ENCODE peak calls at places on chromosomes 12 and 14, in nine cellular contexts. One of them, this sample, is unnamed.

GRCh38 chr12:75939016-75939642 is 92.4 kb downstream of the PHLDA1 start:
- DNase-seq in NAMALWA: no peak
- DNase-seq in AG09319: no peak
- DNase-seq in activated naive CD4-positive, alpha-beta T cell treated with Interleukin-2 at 50 U/mL for 16 hours: no peak
- DNase-seq in caudate nucleus: no peak
- DNase-seq in A549: no peak
- DNase-seq in fibroblast of the aortic adventitia: no peak
- DNase-seq in pons: no peak
- DNase-seq in mucosa of descending colon: no peak
- DNase-seq in this sample: no peak

GRCh38 chr14:67551940-67552339 is 18.9 kb downstream of the PLEKHH1 start:
- DNase-seq in NAMALWA: no peak
- DNase-seq in AG09319: no peak
- DNase-seq in activated naive CD4-positive, alpha-beta T cell treated with Interleukin-2 at 50 U/mL for 16 hours: no peak
- DNase-seq in caudate nucleus: no peak
- DNase-seq in A549: no peak
- DNase-seq in fibroblast of the aortic adventitia: no peak
- DNase-seq in pons: no peak
- DNase-seq in mucosa of descending colon: no peak
- DNase-seq in this sample: peak

GRCh38 chr12:109092484-109093021 is 719 bp downstream of the ALKBH2 start:
- DNase-seq in NAMALWA: no peak
- DNase-seq in AG09319: no peak
- DNase-seq in activated naive CD4-positive, alpha-beta T cell treated with Interleukin-2 at 50 U/mL for 16 hours: no peak
- DNase-seq in caudate nucleus: no peak
- DNase-seq in A549: no peak
- DNase-seq in fibroblast of the aortic adventitia: peak
- DNase-seq in pons: no peak
- DNase-seq in mucosa of descending colon: no peak
- DNase-seq in this sample: no peak

GRCh38 chr14:68785817-68786490 is 6.9 kb downstream of the ZFP36L1 start:
- DNase-seq in NAMALWA: no peak
- DNase-seq in AG09319: no peak
- DNase-seq in activated naive CD4-positive, alpha-beta T cell treated with Interleukin-2 at 50 U/mL for 16 hours: peak
- DNase-seq in caudate nucleus: no peak
- DNase-seq in A549: peak
- DNase-seq in fibroblast of the aortic adventitia: peak
- DNase-seq in pons: peak
- DNase-seq in mucosa of descending colon: no peak
- DNase-seq in this sample: no peak

GRCh38 chr12:58346032-58346632 is 404.8 kb downstream of the ATP23 start:
- DNase-seq in NAMALWA: peak
- DNase-seq in AG09319: no peak
- DNase-seq in activated naive CD4-positive, alpha-beta T cell treated with Interleukin-2 at 50 U/mL for 16 hours: no peak
- DNase-seq in caudate nucleus: no peak
- DNase-seq in A549: peak
- DNase-seq in fibroblast of the aortic adventitia: peak
- DNase-seq in pons: peak
- DNase-seq in mucosa of descending colon: no peak
- DNase-seq in this sample: peak

GRCh38 chr12:96522690-96523089 is 33.3 kb downstream of the CFAP54 start:
- DNase-seq in NAMALWA: no peak
- DNase-seq in AG09319: no peak
- DNase-seq in activated naive CD4-positive, alpha-beta T cell treated with Interleukin-2 at 50 U/mL for 16 hours: no peak
- DNase-seq in caudate nucleus: no peak
- DNase-seq in A549: no peak
- DNase-seq in fibroblast of the aortic adventitia: no peak
- DNase-seq in pons: no peak
- DNase-seq in mucosa of descending colon: no peak
- DNase-seq in this sample: no peak

GRCh38 chr14:21771671-21772070 is 98.1 kb upstream of the OR4E1 start:
- DNase-seq in NAMALWA: no peak
- DNase-seq in AG09319: no peak
- DNase-seq in activated naive CD4-positive, alpha-beta T cell treated with Interleukin-2 at 50 U/mL for 16 hours: no peak
- DNase-seq in caudate nucleus: no peak
- DNase-seq in A549: no peak
- DNase-seq in fibroblast of the aortic adventitia: no peak
- DNase-seq in pons: no peak
- DNase-seq in mucosa of descending colon: no peak
- DNase-seq in this sample: no peak

GRCh38 chr12:6953417-6954315 is 2.5 kb downstream of the PTPN6 start:
- DNase-seq in NAMALWA: peak
- DNase-seq in AG09319: no peak
- DNase-seq in activated naive CD4-positive, alpha-beta T cell treated with Interleukin-2 at 50 U/mL for 16 hours: peak
- DNase-seq in caudate nucleus: peak
- DNase-seq in A549: no peak
- DNase-seq in fibroblast of the aortic adventitia: no peak
- DNase-seq in pons: peak
- DNase-seq in mucosa of descending colon: peak
- DNase-seq in this sample: no peak

GRCh38 chr12:26963413-26963812 is 25.1 kb downstream of the FGFR1OP2 start:
- DNase-seq in NAMALWA: no peak
- DNase-seq in AG09319: no peak
- DNase-seq in activated naive CD4-positive, alpha-beta T cell treated with Interleukin-2 at 50 U/mL for 16 hours: no peak
- DNase-seq in caudate nucleus: no peak
- DNase-seq in A549: no peak
- DNase-seq in fibroblast of the aortic adventitia: peak
- DNase-seq in pons: no peak
- DNase-seq in mucosa of descending colon: no peak
- DNase-seq in this sample: no peak

GRCh38 chr12:47223848-47224213 is 144.1 kb upstream of the AMIGO2 start:
- DNase-seq in NAMALWA: no peak
- DNase-seq in AG09319: no peak
- DNase-seq in activated naive CD4-positive, alpha-beta T cell treated with Interleukin-2 at 50 U/mL for 16 hours: no peak
- DNase-seq in caudate nucleus: no peak
- DNase-seq in A549: peak
- DNase-seq in fibroblast of the aortic adventitia: peak
- DNase-seq in pons: no peak
- DNase-seq in mucosa of descending colon: peak
- DNase-seq in this sample: no peak

GRCh38 chr14:96252323-96253052 is 3.5 kb upstream of the BDKRB1 start:
- DNase-seq in NAMALWA: no peak
- DNase-seq in AG09319: no peak
- DNase-seq in activated naive CD4-positive, alpha-beta T cell treated with Interleukin-2 at 50 U/mL for 16 hours: no peak
- DNase-seq in caudate nucleus: no peak
- DNase-seq in A549: no peak
- DNase-seq in fibroblast of the aortic adventitia: no peak
- DNase-seq in pons: no peak
- DNase-seq in mucosa of descending colon: no peak
- DNase-seq in this sample: peak

GRCh38 chr12:32435921-32436710 is 36.8 kb downstream of the FGD4 start:
- DNase-seq in NAMALWA: no peak
- DNase-seq in AG09319: no peak
- DNase-seq in activated naive CD4-positive, alpha-beta T cell treated with Interleukin-2 at 50 U/mL for 16 hours: no peak
- DNase-seq in caudate nucleus: no peak
- DNase-seq in A549: peak
- DNase-seq in fibroblast of the aortic adventitia: no peak
- DNase-seq in pons: no peak
- DNase-seq in mucosa of descending colon: no peak
- DNase-seq in this sample: no peak

GRCh38 chr14:46985529-46986137 is 334.1 kb upstream of the RPL10L start:
- DNase-seq in NAMALWA: no peak
- DNase-seq in AG09319: no peak
- DNase-seq in activated naive CD4-positive, alpha-beta T cell treated with Interleukin-2 at 50 U/mL for 16 hours: no peak
- DNase-seq in caudate nucleus: no peak
- DNase-seq in A549: no peak
- DNase-seq in fibroblast of the aortic adventitia: no peak
- DNase-seq in pons: no peak
- DNase-seq in mucosa of descending colon: no peak
- DNase-seq in this sample: no peak

GRCh38 chr12:78470354-78471195 is 394.0 kb upstream of the SYT1 start:
- DNase-seq in NAMALWA: peak
- DNase-seq in AG09319: no peak
- DNase-seq in activated naive CD4-positive, alpha-beta T cell treated with Interleukin-2 at 50 U/mL for 16 hours: no peak
- DNase-seq in caudate nucleus: no peak
- DNase-seq in A549: peak
- DNase-seq in fibroblast of the aortic adventitia: peak
- DNase-seq in pons: peak
- DNase-seq in mucosa of descending colon: no peak
- DNase-seq in this sample: peak

GRCh38 chr14:32720927-32721326 is 217.8 kb upstream of the NPAS3 start:
- DNase-seq in NAMALWA: no peak
- DNase-seq in AG09319: no peak
- DNase-seq in activated naive CD4-positive, alpha-beta T cell treated with Interleukin-2 at 50 U/mL for 16 hours: no peak
- DNase-seq in caudate nucleus: no peak
- DNase-seq in A549: no peak
- DNase-seq in fibroblast of the aortic adventitia: no peak
- DNase-seq in pons: no peak
- DNase-seq in mucosa of descending colon: no peak
- DNase-seq in this sample: no peak

GRCh38 chr12:45532113-45532512 is 197.4 kb upstream of the ARID2 start:
- DNase-seq in NAMALWA: no peak
- DNase-seq in AG09319: no peak
- DNase-seq in activated naive CD4-positive, alpha-beta T cell treated with Interleukin-2 at 50 U/mL for 16 hours: no peak
- DNase-seq in caudate nucleus: no peak
- DNase-seq in A549: no peak
- DNase-seq in fibroblast of the aortic adventitia: no peak
- DNase-seq in pons: no peak
- DNase-seq in mucosa of descending colon: no peak
- DNase-seq in this sample: no peak

GRCh38 chr14:79369359-79370332 is 841.7 kb downstream of the DIO2 start:
- DNase-seq in NAMALWA: no peak
- DNase-seq in AG09319: no peak
- DNase-seq in activated naive CD4-positive, alpha-beta T cell treated with Interleukin-2 at 50 U/mL for 16 hours: no peak
- DNase-seq in caudate nucleus: no peak
- DNase-seq in A549: peak
- DNase-seq in fibroblast of the aortic adventitia: peak
- DNase-seq in pons: no peak
- DNase-seq in mucosa of descending colon: no peak
- DNase-seq in this sample: no peak

GRCh38 chr14:73239463-73240241 is 2.3 kb downstream of the PAPLN start:
- DNase-seq in NAMALWA: no peak
- DNase-seq in AG09319: no peak
- DNase-seq in activated naive CD4-positive, alpha-beta T cell treated with Interleukin-2 at 50 U/mL for 16 hours: no peak
- DNase-seq in caudate nucleus: peak
- DNase-seq in A549: no peak
- DNase-seq in fibroblast of the aortic adventitia: peak
- DNase-seq in pons: no peak
- DNase-seq in mucosa of descending colon: peak
- DNase-seq in this sample: no peak

GRCh38 chr14:33165144-33165925 is 226.7 kb downstream of the NPAS3 start:
- DNase-seq in NAMALWA: no peak
- DNase-seq in AG09319: peak
- DNase-seq in activated naive CD4-positive, alpha-beta T cell treated with Interleukin-2 at 50 U/mL for 16 hours: no peak
- DNase-seq in caudate nucleus: no peak
- DNase-seq in A549: no peak
- DNase-seq in fibroblast of the aortic adventitia: no peak
- DNase-seq in pons: peak
- DNase-seq in mucosa of descending colon: no peak
- DNase-seq in this sample: no peak

GRCh38 chr12:48180424-48180823 is 3.0 kb upstream of the CCDC184 start:
- DNase-seq in NAMALWA: no peak
- DNase-seq in AG09319: no peak
- DNase-seq in activated naive CD4-positive, alpha-beta T cell treated with Interleukin-2 at 50 U/mL for 16 hours: no peak
- DNase-seq in caudate nucleus: no peak
- DNase-seq in A549: no peak
- DNase-seq in fibroblast of the aortic adventitia: no peak
- DNase-seq in pons: no peak
- DNase-seq in mucosa of descending colon: no peak
- DNase-seq in this sample: no peak

GRCh38 chr12:109524466-109525278 is 47.2 kb downstream of the UBE3B start:
- DNase-seq in NAMALWA: no peak
- DNase-seq in AG09319: no peak
- DNase-seq in activated naive CD4-positive, alpha-beta T cell treated with Interleukin-2 at 50 U/mL for 16 hours: no peak
- DNase-seq in caudate nucleus: no peak
- DNase-seq in A549: no peak
- DNase-seq in fibroblast of the aortic adventitia: no peak
- DNase-seq in pons: no peak
- DNase-seq in mucosa of descending colon: peak
- DNase-seq in this sample: no peak

GRCh38 chr12:114579389-114579788 is 104.6 kb downstream of the TBX3 start:
- DNase-seq in NAMALWA: no peak
- DNase-seq in AG09319: no peak
- DNase-seq in activated naive CD4-positive, alpha-beta T cell treated with Interleukin-2 at 50 U/mL for 16 hours: no peak
- DNase-seq in caudate nucleus: no peak
- DNase-seq in A549: no peak
- DNase-seq in fibroblast of the aortic adventitia: no peak
- DNase-seq in pons: no peak
- DNase-seq in mucosa of descending colon: no peak
- DNase-seq in this sample: no peak

GRCh38 chr12:69466867-69467266 is 3.3 kb upstream of the FRS2 start:
- DNase-seq in NAMALWA: peak
- DNase-seq in AG09319: no peak
- DNase-seq in activated naive CD4-positive, alpha-beta T cell treated with Interleukin-2 at 50 U/mL for 16 hours: no peak
- DNase-seq in caudate nucleus: no peak
- DNase-seq in A549: no peak
- DNase-seq in fibroblast of the aortic adventitia: no peak
- DNase-seq in pons: peak
- DNase-seq in mucosa of descending colon: no peak
- DNase-seq in this sample: no peak

GRCh38 chr12:47822863-47823262 is 3.2 kb upstream of the HDAC7 start:
- DNase-seq in NAMALWA: no peak
- DNase-seq in AG09319: no peak
- DNase-seq in activated naive CD4-positive, alpha-beta T cell treated with Interleukin-2 at 50 U/mL for 16 hours: no peak
- DNase-seq in caudate nucleus: no peak
- DNase-seq in A549: no peak
- DNase-seq in fibroblast of the aortic adventitia: no peak
- DNase-seq in pons: no peak
- DNase-seq in mucosa of descending colon: no peak
- DNase-seq in this sample: no peak

GRCh38 chr14:23068792-23069412 is 11.6 kb upstream of the CDH24 start:
- DNase-seq in NAMALWA: peak
- DNase-seq in AG09319: peak
- DNase-seq in activated naive CD4-positive, alpha-beta T cell treated with Interleukin-2 at 50 U/mL for 16 hours: peak
- DNase-seq in caudate nucleus: no peak
- DNase-seq in A549: peak
- DNase-seq in fibroblast of the aortic adventitia: peak
- DNase-seq in pons: peak
- DNase-seq in mucosa of descending colon: no peak
- DNase-seq in this sample: no peak

GRCh38 chr12:125228519-125229260 is 163.5 kb downstream of the AACS start:
- DNase-seq in NAMALWA: peak
- DNase-seq in AG09319: no peak
- DNase-seq in activated naive CD4-positive, alpha-beta T cell treated with Interleukin-2 at 50 U/mL for 16 hours: no peak
- DNase-seq in caudate nucleus: no peak
- DNase-seq in A549: peak
- DNase-seq in fibroblast of the aortic adventitia: no peak
- DNase-seq in pons: peak
- DNase-seq in mucosa of descending colon: no peak
- DNase-seq in this sample: no peak

GRCh38 chr14:42806909-42807315 is 1200.2 kb downstream of the LRFN5 start:
- DNase-seq in NAMALWA: no peak
- DNase-seq in AG09319: no peak
- DNase-seq in activated naive CD4-positive, alpha-beta T cell treated with Interleukin-2 at 50 U/mL for 16 hours: no peak
- DNase-seq in caudate nucleus: no peak
- DNase-seq in A549: no peak
- DNase-seq in fibroblast of the aortic adventitia: peak
- DNase-seq in pons: no peak
- DNase-seq in mucosa of descending colon: no peak
- DNase-seq in this sample: no peak

GRCh38 chr14:75794615-75795038 is 133.6 kb downstream of the TTLL5 start:
- DNase-seq in NAMALWA: peak
- DNase-seq in AG09319: peak
- DNase-seq in activated naive CD4-positive, alpha-beta T cell treated with Interleukin-2 at 50 U/mL for 16 hours: no peak
- DNase-seq in caudate nucleus: no peak
- DNase-seq in A549: peak
- DNase-seq in fibroblast of the aortic adventitia: peak
- DNase-seq in pons: peak
- DNase-seq in mucosa of descending colon: no peak
- DNase-seq in this sample: peak

GRCh38 chr14:93974833-93975232 is 1.5 kb downstream of the ASB2 start:
- DNase-seq in NAMALWA: no peak
- DNase-seq in AG09319: no peak
- DNase-seq in activated naive CD4-positive, alpha-beta T cell treated with Interleukin-2 at 50 U/mL for 16 hours: no peak
- DNase-seq in caudate nucleus: peak
- DNase-seq in A549: no peak
- DNase-seq in fibroblast of the aortic adventitia: no peak
- DNase-seq in pons: no peak
- DNase-seq in mucosa of descending colon: peak
- DNase-seq in this sample: peak

GRCh38 chr14:88551094-88551870 is 3.5 kb downstream of the PTPN21 start:
- DNase-seq in NAMALWA: no peak
- DNase-seq in AG09319: peak
- DNase-seq in activated naive CD4-positive, alpha-beta T cell treated with Interleukin-2 at 50 U/mL for 16 hours: peak
- DNase-seq in caudate nucleus: peak
- DNase-seq in A549: peak
- DNase-seq in fibroblast of the aortic adventitia: peak
- DNase-seq in pons: peak
- DNase-seq in mucosa of descending colon: peak
- DNase-seq in this sample: peak

GRCh38 chr14:22651586-22651985 is 7.4 kb upstream of the OR6J1 start:
- DNase-seq in NAMALWA: no peak
- DNase-seq in AG09319: no peak
- DNase-seq in activated naive CD4-positive, alpha-beta T cell treated with Interleukin-2 at 50 U/mL for 16 hours: no peak
- DNase-seq in caudate nucleus: no peak
- DNase-seq in A549: no peak
- DNase-seq in fibroblast of the aortic adventitia: no peak
- DNase-seq in pons: no peak
- DNase-seq in mucosa of descending colon: no peak
- DNase-seq in this sample: no peak

This sample was measured in NCI-H524 treated with DMSO at 0.1 percent for 48 hours.